ENCODE peak calls at places on chromosomes 5 and 9, in eight cellular contexts. One of them, this sample, is unnamed.
A peak's percentile ranks its signal among the peaks of the same experiment; 100 is the strongest.

GRCh38 chr5:61277190-61277589 is 54.9 kb upstream of the ZSWIM6 start:
- DNase-seq in GDM1: peak; percentile 25
- DNase-seq in esophagus squamous epithelium: no peak
- DNase-seq in glutamatergic neuron: no peak
- DNase-seq in germinal center: no peak
- DNase-seq in SW480: no peak
- DNase-seq in epithelial cell of esophagus: no peak
- DNase-seq in HTR-8/SVneo: peak; percentile 30
- DNase-seq in this sample: no peak

GRCh38 chr9:71984388-71985069 is 73.1 kb downstream of the C9orf85 start:
- DNase-seq in SW480: no peak
- DNase-seq in GDM1: no peak
- DNase-seq in esophagus squamous epithelium: no peak
- DNase-seq in glutamatergic neuron: peak; percentile 27
- DNase-seq in epithelial cell of esophagus: peak; percentile 67
- DNase-seq in HTR-8/SVneo: no peak
- DNase-seq in germinal center: no peak
- DNase-seq in this sample: no peak

GRCh38 chr5:135442387-135443256 is 4.5 kb downstream of the DCANP1 start:
- DNase-seq in esophagus squamous epithelium: no peak
- DNase-seq in GDM1: no peak
- DNase-seq in HTR-8/SVneo: no peak
- DNase-seq in SW480: no peak
- DNase-seq in epithelial cell of esophagus: no peak
- DNase-seq in glutamatergic neuron: no peak
- DNase-seq in germinal center: no peak
- DNase-seq in this sample: no peak

GRCh38 chr9:134066923-134067851 is 639 bp downstream of the BRD3 start:
- DNase-seq in HTR-8/SVneo: no peak
- DNase-seq in glutamatergic neuron: peak; percentile 26
- DNase-seq in esophagus squamous epithelium: no peak
- DNase-seq in SW480: peak; percentile 11
- DNase-seq in GDM1: peak; percentile 26
- DNase-seq in germinal center: peak; percentile 37
- DNase-seq in epithelial cell of esophagus: peak; percentile 32
- DNase-seq in this sample: peak; percentile 14

GRCh38 chr5:135565691-135566421 is 12.9 kb downstream of the CXCL14 start:
- DNase-seq in esophagus squamous epithelium: no peak
- DNase-seq in GDM1: peak; percentile 62
- DNase-seq in glutamatergic neuron: peak; percentile 85
- DNase-seq in HTR-8/SVneo: peak; percentile 71
- DNase-seq in germinal center: peak; percentile 59
- DNase-seq in epithelial cell of esophagus: peak; percentile 69
- DNase-seq in SW480: peak; percentile 53
- DNase-seq in this sample: peak; percentile 92

GRCh38 chr5:54093081-54093492 is 217.3 kb downstream of the ARL15 start:
- DNase-seq in esophagus squamous epithelium: no peak
- DNase-seq in HTR-8/SVneo: no peak
- DNase-seq in GDM1: no peak
- DNase-seq in epithelial cell of esophagus: peak; percentile 78
- DNase-seq in SW480: no peak
- DNase-seq in germinal center: no peak
- DNase-seq in glutamatergic neuron: no peak
- DNase-seq in this sample: no peak

GRCh38 chr9:91690540-91691249 is 259.3 kb downstream of the ROR2 start:
- DNase-seq in esophagus squamous epithelium: no peak
- DNase-seq in GDM1: no peak
- DNase-seq in glutamatergic neuron: no peak
- DNase-seq in SW480: no peak
- DNase-seq in HTR-8/SVneo: no peak
- DNase-seq in epithelial cell of esophagus: peak; percentile 44
- DNase-seq in germinal center: no peak
- DNase-seq in this sample: peak; percentile 3

GRCh38 chr5:157793298-157793791 is 49.8 kb downstream of the LSM11 start:
- DNase-seq in glutamatergic neuron: no peak
- DNase-seq in HTR-8/SVneo: no peak
- DNase-seq in SW480: no peak
- DNase-seq in esophagus squamous epithelium: no peak
- DNase-seq in germinal center: no peak
- DNase-seq in GDM1: no peak
- DNase-seq in epithelial cell of esophagus: no peak
- DNase-seq in this sample: no peak

GRCh38 chr5:132467292-132467984 is 23.1 kb downstream of the IRF1 start:
- DNase-seq in epithelial cell of esophagus: no peak
- DNase-seq in germinal center: no peak
- DNase-seq in GDM1: peak; percentile 21
- DNase-seq in glutamatergic neuron: no peak
- DNase-seq in esophagus squamous epithelium: no peak
- DNase-seq in HTR-8/SVneo: no peak
- DNase-seq in SW480: no peak
- DNase-seq in this sample: no peak